ENCODE peak calls at places on chromosomes 7 and 10, in eight cellular contexts. L, O, F, T, N, G, Z and U are unnamed samples.

GRCh38 chr10:81876253-81876731 is 1.3 kb downstream of the NRG3 start:
- DNase-seq in L (no peak), O (peak), F (no peak), T (no peak), N (peak), G (no peak), Z (no peak), U (no peak)

GRCh38 chr10:115795964-115796363 is 477.0 kb downstream of the GFRA1 start:
- DNase-seq in L (no peak), O (no peak), F (no peak), T (no peak), N (no peak), G (no peak), Z (no peak), U (peak)

GRCh38 chr7:145106001-145106400 is 270.1 kb upstream of the TPK1 start:
- DNase-seq in L (no peak), O (no peak), F (peak), T (no peak), N (no peak), G (no peak), Z (no peak), U (no peak)

GRCh38 chr7:55130079-55130476 is 111.3 kb downstream of the EGFR start:
- DNase-seq in L (peak), O (no peak), F (no peak), T (no peak), N (no peak), G (no peak), Z (peak), U (no peak)

GRCh38 chr7:68371985-68372384 is 1226.3 kb upstream of the AUTS2 start:
- DNase-seq in L (no peak), O (no peak), F (no peak), T (no peak), N (no peak), G (no peak), Z (no peak), U (no peak)

GRCh38 chr10:115918812-115919211 is 354.2 kb downstream of the GFRA1 start:
- DNase-seq in L (peak), O (no peak), F (no peak), T (no peak), N (no peak), G (no peak), Z (peak), U (no peak)

GRCh38 chr10:90982406-90983008 is 61.6 kb upstream of the ANKRD1 start:
- DNase-seq in L (no peak), O (no peak), F (no peak), T (no peak), N (no peak), G (no peak), Z (no peak), U (no peak)

GRCh38 chr7:35485436-35485835 is 209.5 kb downstream of the HERPUD2 start:
- DNase-seq in L (no peak), O (no peak), F (no peak), T (no peak), N (peak), G (no peak), Z (no peak), U (no peak)

GRCh38 chr10:28971255-28971654 is 293.9 kb downstream of the BAMBI start:
- DNase-seq in L (no peak), O (no peak), F (no peak), T (no peak), N (no peak), G (no peak), Z (no peak), U (no peak)

GRCh38 chr7:143936087-143937009 is 1.3 kb downstream of the OR2F2 start:
- DNase-seq in L (peak), O (no peak), F (no peak), T (no peak), N (no peak), G (no peak), Z (peak), U (no peak)

GRCh38 chr7:29401827-29402226 is 161.8 kb upstream of the PRR15 start:
- DNase-seq in L (no peak), O (no peak), F (no peak), T (no peak), N (no peak), G (no peak), Z (no peak), U (no peak)

GRCh38 chr7:157703131-157703530 is 366.3 kb downstream of the DNAJB6 start:
- DNase-seq in L (no peak), O (no peak), F (no peak), T (no peak), N (no peak), G (no peak), Z (no peak), U (no peak)

GRCh38 chr7:8590225-8590624 is 156.8 kb downstream of the NXPH1 start:
- DNase-seq in L (no peak), O (no peak), F (no peak), T (no peak), N (no peak), G (no peak), Z (no peak), U (no peak)

GRCh38 chr10:8301831-8302230 is 247.3 kb downstream of the GATA3 start:
- DNase-seq in L (no peak), O (no peak), F (no peak), T (no peak), N (no peak), G (no peak), Z (no peak), U (no peak)

GRCh38 chr10:127426746-127427145 is 122.4 kb upstream of the NPS start:
- DNase-seq in L (no peak), O (no peak), F (no peak), T (no peak), N (no peak), G (no peak), Z (peak), U (no peak)

GRCh38 chr7:51446356-51446755 is 129.7 kb upstream of the COBL start:
- DNase-seq in L (no peak), O (no peak), F (no peak), T (no peak), N (no peak), G (no peak), Z (no peak), U (no peak)

GRCh38 chr7:115060095-115060830 is 138.4 kb downstream of the MDFIC start:
- DNase-seq in L (no peak), O (no peak), F (no peak), T (no peak), N (no peak), G (no peak), Z (no peak), U (no peak)

GRCh38 chr7:116236020-116236630 is 25.8 kb downstream of the TES start:
- DNase-seq in L (no peak), O (peak), F (peak), T (peak), N (no peak), G (no peak), Z (peak), U (no peak)

GRCh38 chr10:47116445-47116844 is 183.6 kb upstream of the GDF10 start:
- DNase-seq in L (no peak), O (no peak), F (no peak), T (no peak), N (no peak), G (no peak), Z (peak), U (no peak)

GRCh38 chr7:79051915-79052314 is 401.6 kb downstream of the MAGI2 start:
- DNase-seq in L (no peak), O (no peak), F (no peak), T (no peak), N (no peak), G (no peak), Z (peak), U (no peak)

GRCh38 chr7:81110673-81111072 is 191.8 kb upstream of the SEMA3C start:
- DNase-seq in L (no peak), O (no peak), F (no peak), T (no peak), N (no peak), G (no peak), Z (no peak), U (no peak)

GRCh38 chr7:153382591-153383225 is 623.2 kb downstream of the ACTR3B start:
- DNase-seq in L (no peak), O (no peak), F (no peak), T (no peak), N (no peak), G (no peak), Z (no peak), U (no peak)

GRCh38 chr10:46545861-46546590 is 10.4 kb downstream of the GPRIN2 start:
- DNase-seq in L (no peak), O (no peak), F (no peak), T (no peak), N (no peak), G (no peak), Z (no peak), U (peak)

GRCh38 chr10:9331583-9332008 is 1277.1 kb downstream of the GATA3 start:
- DNase-seq in L (peak), O (peak), F (no peak), T (no peak), N (peak), G (no peak), Z (peak), U (no peak)

GRCh38 chr10:124033887-124034218 is 59.5 kb downstream of the CHST15 start:
- DNase-seq in L (peak), O (peak), F (peak), T (no peak), N (no peak), G (no peak), Z (no peak), U (peak)
- H3K27ac ChIP-seq in L (no peak), O (no peak), F (no peak), T (no peak), N (no peak), G (no peak), Z (no peak), U (no peak)

DNA sequence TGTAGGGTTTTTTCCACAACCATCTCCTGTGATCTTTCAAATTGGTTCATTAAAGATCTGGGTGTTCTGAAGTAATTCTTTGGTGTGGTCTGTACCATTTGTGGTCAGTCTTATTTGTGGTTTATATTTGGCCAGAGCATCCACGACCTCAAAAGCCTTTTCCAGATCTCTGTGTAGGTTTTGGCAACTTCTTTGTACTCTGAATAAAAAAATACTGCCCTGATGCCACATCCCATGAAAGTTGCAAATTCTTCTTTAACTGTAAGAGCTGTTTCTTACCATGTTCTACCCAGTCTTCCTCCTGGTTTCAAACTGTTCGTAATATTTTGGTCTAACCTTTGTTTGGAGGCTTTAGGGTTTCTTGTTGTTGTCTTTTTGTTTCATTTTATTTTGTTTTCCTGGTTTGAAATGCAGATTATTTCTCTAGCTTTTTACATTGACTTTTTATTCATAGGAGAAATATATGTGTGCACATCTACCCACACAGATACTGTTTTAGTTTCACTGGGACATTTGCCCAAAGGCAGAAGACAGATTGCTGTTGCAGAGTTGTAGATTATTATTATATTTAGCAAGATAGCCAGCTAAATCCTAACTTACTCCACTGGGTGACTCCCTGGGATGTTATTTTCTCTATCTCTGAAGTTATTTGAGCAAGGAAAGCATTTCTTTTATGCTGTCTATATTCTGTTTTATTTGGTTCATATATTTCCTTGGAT is 123.2 kb upstream of the SAMD8 start:
- DNase-seq in L (peak), O (no peak), F (no peak), T (no peak), N (no peak), G (no peak), Z (peak), U (no peak)
- H3K27ac ChIP-seq in L (no peak), O (no peak), F (no peak), T (no peak), N (no peak), G (no peak), Z (no peak), U (no peak)

DNA sequence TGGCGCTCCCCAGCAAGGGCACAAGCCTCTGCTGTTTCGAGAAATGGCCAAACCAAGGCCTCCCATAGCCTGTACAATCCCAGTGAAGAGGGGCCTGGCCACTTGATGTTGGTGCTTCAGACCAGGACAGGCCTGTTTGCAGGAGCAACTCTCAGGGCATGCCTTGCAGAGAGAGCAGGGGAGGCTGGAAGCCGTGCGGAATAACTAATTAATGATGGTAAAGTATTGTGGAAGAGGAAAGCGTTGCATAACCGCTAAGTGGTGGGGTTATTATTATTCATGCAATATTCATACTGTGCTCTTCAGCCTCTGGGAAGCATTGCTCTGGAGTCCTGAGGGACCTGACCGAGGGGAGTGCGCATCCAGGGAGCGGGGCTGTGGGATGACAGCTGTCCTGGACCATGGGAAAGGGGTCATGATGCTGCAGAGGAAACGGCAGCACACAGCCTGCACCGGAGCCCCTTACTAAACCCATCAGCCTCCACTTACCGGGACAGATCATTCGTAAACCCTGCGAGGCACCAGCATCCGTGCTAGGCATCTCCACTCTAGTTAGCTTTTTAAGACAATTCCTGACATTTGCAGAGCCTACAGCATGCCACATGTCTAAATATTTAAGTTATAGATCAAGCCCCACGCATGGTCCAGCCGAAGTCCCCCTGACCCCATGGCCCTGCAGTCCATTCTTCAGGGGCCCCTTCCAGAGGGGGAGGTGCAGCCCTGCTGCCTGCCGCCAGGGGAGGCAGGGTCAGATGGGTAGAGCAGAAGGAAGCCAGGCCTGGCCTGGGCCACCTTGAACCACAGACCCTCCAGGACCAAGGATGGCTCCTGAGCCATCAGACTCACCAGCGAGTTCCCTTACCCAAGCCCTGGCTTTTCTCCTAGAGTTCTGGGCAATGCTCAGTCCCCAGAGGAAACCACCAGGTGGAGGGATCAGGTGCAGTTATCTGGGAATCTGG is 11.6 kb downstream of the TMEM273 start:
- DNase-seq in L (no peak), O (no peak), F (no peak), T (no peak), N (no peak), G (no peak), Z (no peak), U (no peak)
- H3K27ac ChIP-seq in L (peak), O (peak), F (peak), T (peak), N (no peak), G (no peak), Z (peak), U (no peak)

GRCh38 chr7:32070406-32071360 is at the start of gene PDE1C:
- DNase-seq in L (peak), O (no peak), F (peak), T (no peak), N (peak), G (peak), Z (peak), U (no peak)

GRCh38 chr7:32073533-32073932 is 3.3 kb upstream of the PDE1C start:
- DNase-seq in L (peak), O (no peak), F (no peak), T (no peak), N (no peak), G (no peak), Z (no peak), U (no peak)

GRCh38 chr7:32070051-32070405 is 179 bp downstream of the PDE1C start:
- DNase-seq in L (no peak), O (no peak), F (no peak), T (no peak), N (no peak), G (no peak), Z (no peak), U (no peak)

GRCh38 chr7:32072397-32072796 is 2.2 kb upstream of the PDE1C start:
- DNase-seq in L (no peak), O (no peak), F (no peak), T (no peak), N (no peak), G (no peak), Z (no peak), U (no peak)

GRCh38 chr7:32071466-32072091 is 1.4 kb upstream of the PDE1C start:
- DNase-seq in L (no peak), O (no peak), F (no peak), T (no peak), N (no peak), G (no peak), Z (no peak), U (no peak)
- H3K27ac ChIP-seq in L (no peak), O (no peak), F (peak), T (no peak), N (no peak), G (peak), Z (peak), U (no peak)

GRCh38 chr7:129090307-129090907 is 35.5 kb upstream of the TNPO3 start:
- DNase-seq in L (no peak), O (no peak), F (no peak), T (no peak), N (no peak), G (no peak), Z (no peak), U (no peak)
- H3K27ac ChIP-seq in L (no peak), O (no peak), F (no peak), T (no peak), N (no peak), G (no peak), Z (no peak), U (no peak)

DNA sequence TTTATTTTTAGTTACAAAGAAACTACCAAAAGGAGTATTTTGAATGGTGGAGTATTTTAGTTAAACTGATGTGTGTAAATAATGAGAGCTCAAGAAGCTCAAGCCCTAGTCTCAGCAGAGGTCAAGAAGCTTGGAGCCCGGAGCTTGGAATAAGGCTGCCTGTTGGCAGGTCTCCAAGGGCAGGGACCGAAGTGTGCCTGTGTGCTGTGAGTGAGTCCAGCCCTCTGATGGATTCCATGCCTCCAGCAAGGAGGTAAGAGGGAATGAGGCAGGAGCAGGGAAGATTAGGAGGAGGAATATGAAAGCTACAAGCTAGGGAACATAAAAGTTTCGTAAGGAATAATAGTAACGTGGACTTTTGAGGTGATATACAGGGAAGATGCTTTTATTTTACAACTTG is 4.4 kb downstream of the SEC23IP start:
- DNase-seq in L (no peak), O (no peak), F (peak), T (no peak), N (no peak), G (no peak), Z (no peak), U (no peak)
- H3K27ac ChIP-seq in L (peak), O (no peak), F (peak), T (no peak), N (no peak), G (no peak), Z (peak), U (no peak)

GRCh38 chr10:79438021-79438698 is 7.3 kb downstream of the ZCCHC24 start:
- DNase-seq in L (no peak), O (no peak), F (peak), T (no peak), N (no peak), G (no peak), Z (no peak), U (no peak)
- H3K27ac ChIP-seq in L (no peak), O (no peak), F (peak), T (no peak), N (no peak), G (peak), Z (peak), U (no peak)